ENCODE peak calls at places on chromosomes 13 and 19, in six cellular contexts. One of them, this sample, is unnamed.

GRCh38 chr13:83815598-83815997 is 66.7 kb downstream of the SLITRK1 start:
- DNase-seq in activated T-cell treated with anti-CD3 and anti-CD28 coated beads, Interleukin-2, amount 50 U/mL, for 72 hours: no peak
- DNase-seq in activated CD8-positive, alpha-beta memory T cell treated with anti-CD3 and anti-CD28 coated beads for 1 hour: no peak
- DNase-seq in HEK293T: no peak
- DNase-seq in osteocyte: no peak
- DNase-seq in HFF-Myc: no peak
- DNase-seq in this sample: no peak

GRCh38 chr13:114064516-114065140 is 67.8 kb downstream of the RASA3 start:
- DNase-seq in activated T-cell treated with anti-CD3 and anti-CD28 coated beads, Interleukin-2, amount 50 U/mL, for 72 hours: no peak
- DNase-seq in activated CD8-positive, alpha-beta memory T cell treated with anti-CD3 and anti-CD28 coated beads for 1 hour: no peak
- DNase-seq in HEK293T: no peak
- DNase-seq in osteocyte: no peak
- DNase-seq in HFF-Myc: peak; percentile 15
- DNase-seq in this sample: no peak

GRCh38 chr13:98411617-98412310 is 165.1 kb downstream of the STK24 start:
- DNase-seq in activated T-cell treated with anti-CD3 and anti-CD28 coated beads, Interleukin-2, amount 50 U/mL, for 72 hours: no peak
- DNase-seq in activated CD8-positive, alpha-beta memory T cell treated with anti-CD3 and anti-CD28 coated beads for 1 hour: no peak
- DNase-seq in HEK293T: no peak
- DNase-seq in osteocyte: no peak
- DNase-seq in HFF-Myc: no peak
- DNase-seq in this sample: peak; percentile 79

GRCh38 chr13:51920786-51921185 is 59.0 kb downstream of the CCDC70 start:
- DNase-seq in activated T-cell treated with anti-CD3 and anti-CD28 coated beads, Interleukin-2, amount 50 U/mL, for 72 hours: no peak
- DNase-seq in activated CD8-positive, alpha-beta memory T cell treated with anti-CD3 and anti-CD28 coated beads for 1 hour: no peak
- DNase-seq in HEK293T: no peak
- DNase-seq in osteocyte: no peak
- DNase-seq in HFF-Myc: no peak
- DNase-seq in this sample: no peak

GRCh38 chr13:82962422-82962821 is 919.9 kb downstream of the SLITRK1 start:
- DNase-seq in activated T-cell treated with anti-CD3 and anti-CD28 coated beads, Interleukin-2, amount 50 U/mL, for 72 hours: no peak
- DNase-seq in activated CD8-positive, alpha-beta memory T cell treated with anti-CD3 and anti-CD28 coated beads for 1 hour: no peak
- DNase-seq in HEK293T: no peak
- DNase-seq in osteocyte: no peak
- DNase-seq in HFF-Myc: no peak
- DNase-seq in this sample: no peak

GRCh38 chr13:22311734-22312404 is 641.0 kb downstream of the FGF9 start:
- DNase-seq in activated T-cell treated with anti-CD3 and anti-CD28 coated beads, Interleukin-2, amount 50 U/mL, for 72 hours: no peak
- DNase-seq in activated CD8-positive, alpha-beta memory T cell treated with anti-CD3 and anti-CD28 coated beads for 1 hour: no peak
- DNase-seq in HEK293T: no peak
- DNase-seq in osteocyte: no peak
- DNase-seq in HFF-Myc: no peak
- DNase-seq in this sample: no peak

GRCh38 chr19:39405261-39405912 is 1.3 kb upstream of the ZFP36 start:
- DNase-seq in activated T-cell treated with anti-CD3 and anti-CD28 coated beads, Interleukin-2, amount 50 U/mL, for 72 hours: no peak
- DNase-seq in activated CD8-positive, alpha-beta memory T cell treated with anti-CD3 and anti-CD28 coated beads for 1 hour: no peak
- DNase-seq in HEK293T: no peak
- DNase-seq in osteocyte: no peak
- DNase-seq in HFF-Myc: no peak
- DNase-seq in this sample: no peak

GRCh38 chr19:43425567-43426392 is 11.1 kb downstream of the TEX101 start:
- DNase-seq in activated T-cell treated with anti-CD3 and anti-CD28 coated beads, Interleukin-2, amount 50 U/mL, for 72 hours: no peak
- DNase-seq in activated CD8-positive, alpha-beta memory T cell treated with anti-CD3 and anti-CD28 coated beads for 1 hour: no peak
- DNase-seq in HEK293T: peak; percentile 32
- DNase-seq in osteocyte: no peak
- DNase-seq in HFF-Myc: no peak
- DNase-seq in this sample: peak; percentile 81

GRCh38 chr19:17645339-17645963 is 42.7 kb downstream of the UNC13A start:
- DNase-seq in activated T-cell treated with anti-CD3 and anti-CD28 coated beads, Interleukin-2, amount 50 U/mL, for 72 hours: no peak
- DNase-seq in activated CD8-positive, alpha-beta memory T cell treated with anti-CD3 and anti-CD28 coated beads for 1 hour: no peak
- DNase-seq in HEK293T: no peak
- DNase-seq in osteocyte: no peak
- DNase-seq in HFF-Myc: no peak
- DNase-seq in this sample: no peak

GRCh38 chr13:77749481-77749880 is 52.0 kb downstream of the SLAIN1 start:
- DNase-seq in activated T-cell treated with anti-CD3 and anti-CD28 coated beads, Interleukin-2, amount 50 U/mL, for 72 hours: no peak
- DNase-seq in activated CD8-positive, alpha-beta memory T cell treated with anti-CD3 and anti-CD28 coated beads for 1 hour: no peak
- DNase-seq in HEK293T: no peak
- DNase-seq in osteocyte: no peak
- DNase-seq in HFF-Myc: no peak
- DNase-seq in this sample: no peak

GRCh38 chr13:111893071-111893606 is 173.8 kb upstream of the SOX1 start:
- DNase-seq in activated T-cell treated with anti-CD3 and anti-CD28 coated beads, Interleukin-2, amount 50 U/mL, for 72 hours: no peak
- DNase-seq in activated CD8-positive, alpha-beta memory T cell treated with anti-CD3 and anti-CD28 coated beads for 1 hour: no peak
- DNase-seq in HEK293T: peak; percentile 25
- DNase-seq in osteocyte: peak; percentile 86
- DNase-seq in HFF-Myc: no peak
- DNase-seq in this sample: no peak

GRCh38 chr13:50174630-50175029 is 159.4 kb downstream of the KCNRG start:
- DNase-seq in activated T-cell treated with anti-CD3 and anti-CD28 coated beads, Interleukin-2, amount 50 U/mL, for 72 hours: no peak
- DNase-seq in activated CD8-positive, alpha-beta memory T cell treated with anti-CD3 and anti-CD28 coated beads for 1 hour: no peak
- DNase-seq in HEK293T: no peak
- DNase-seq in osteocyte: no peak
- DNase-seq in HFF-Myc: no peak
- DNase-seq in this sample: no peak

GRCh38 chr19:5903054-5903501 is 512 bp downstream of the NDUFA11 start:
- DNase-seq in activated T-cell treated with anti-CD3 and anti-CD28 coated beads, Interleukin-2, amount 50 U/mL, for 72 hours: peak; percentile 19
- DNase-seq in activated CD8-positive, alpha-beta memory T cell treated with anti-CD3 and anti-CD28 coated beads for 1 hour: no peak
- DNase-seq in HEK293T: no peak
- DNase-seq in osteocyte: no peak
- DNase-seq in HFF-Myc: no peak
- DNase-seq in this sample: no peak

GRCh38 chr13:60230593-60230992 is 66.9 kb upstream of the DIAPH3 start:
- DNase-seq in activated T-cell treated with anti-CD3 and anti-CD28 coated beads, Interleukin-2, amount 50 U/mL, for 72 hours: no peak
- DNase-seq in activated CD8-positive, alpha-beta memory T cell treated with anti-CD3 and anti-CD28 coated beads for 1 hour: no peak
- DNase-seq in HEK293T: no peak
- DNase-seq in osteocyte: no peak
- DNase-seq in HFF-Myc: no peak
- DNase-seq in this sample: no peak

GRCh38 chr19:2479556-2480194 is 3.7 kb downstream of the GADD45B start:
- DNase-seq in activated T-cell treated with anti-CD3 and anti-CD28 coated beads, Interleukin-2, amount 50 U/mL, for 72 hours: no peak
- DNase-seq in activated CD8-positive, alpha-beta memory T cell treated with anti-CD3 and anti-CD28 coated beads for 1 hour: no peak
- DNase-seq in HEK293T: no peak
- DNase-seq in osteocyte: no peak
- DNase-seq in HFF-Myc: no peak
- DNase-seq in this sample: no peak

GRCh38 chr19:33280351-33280921 is 21.9 kb downstream of the CEBPA start:
- DNase-seq in activated T-cell treated with anti-CD3 and anti-CD28 coated beads, Interleukin-2, amount 50 U/mL, for 72 hours: peak; percentile 59
- DNase-seq in activated CD8-positive, alpha-beta memory T cell treated with anti-CD3 and anti-CD28 coated beads for 1 hour: no peak
- DNase-seq in HEK293T: no peak
- DNase-seq in osteocyte: no peak
- DNase-seq in HFF-Myc: no peak
- DNase-seq in this sample: no peak

GRCh38 chr13:19910336-19911072 is 47.1 kb upstream of the ZMYM5 start:
- DNase-seq in activated T-cell treated with anti-CD3 and anti-CD28 coated beads, Interleukin-2, amount 50 U/mL, for 72 hours: no peak
- DNase-seq in activated CD8-positive, alpha-beta memory T cell treated with anti-CD3 and anti-CD28 coated beads for 1 hour: no peak
- DNase-seq in HEK293T: no peak
- DNase-seq in osteocyte: no peak
- DNase-seq in HFF-Myc: no peak
- DNase-seq in this sample: no peak

GRCh38 chr13:30934381-30934780 is 1.9 kb downstream of the TEX26 start:
- DNase-seq in activated T-cell treated with anti-CD3 and anti-CD28 coated beads, Interleukin-2, amount 50 U/mL, for 72 hours: no peak
- DNase-seq in activated CD8-positive, alpha-beta memory T cell treated with anti-CD3 and anti-CD28 coated beads for 1 hour: no peak
- DNase-seq in HEK293T: no peak
- DNase-seq in osteocyte: no peak
- DNase-seq in HFF-Myc: no peak
- DNase-seq in this sample: no peak

GRCh38 chr19:50266896-50267295 is 62.3 kb downstream of the KCNC3 start:
- DNase-seq in activated T-cell treated with anti-CD3 and anti-CD28 coated beads, Interleukin-2, amount 50 U/mL, for 72 hours: peak; percentile 55
- DNase-seq in activated CD8-positive, alpha-beta memory T cell treated with anti-CD3 and anti-CD28 coated beads for 1 hour: no peak
- DNase-seq in HEK293T: peak; percentile 56
- DNase-seq in osteocyte: no peak
- DNase-seq in HFF-Myc: no peak
- DNase-seq in this sample: no peak

GRCh38 chr19:3163230-3163886 is 15.2 kb upstream of the S1PR4 start:
- DNase-seq in activated T-cell treated with anti-CD3 and anti-CD28 coated beads, Interleukin-2, amount 50 U/mL, for 72 hours: peak; percentile 74
- DNase-seq in activated CD8-positive, alpha-beta memory T cell treated with anti-CD3 and anti-CD28 coated beads for 1 hour: peak; percentile 54
- DNase-seq in HEK293T: peak; percentile 88
- DNase-seq in osteocyte: peak; percentile 88
- DNase-seq in HFF-Myc: no peak
- DNase-seq in this sample: peak; percentile 53

GRCh38 chr19:13906525-13906904 is 514 bp downstream of the CC2D1A start:
- DNase-seq in activated T-cell treated with anti-CD3 and anti-CD28 coated beads, Interleukin-2, amount 50 U/mL, for 72 hours: no peak
- DNase-seq in activated CD8-positive, alpha-beta memory T cell treated with anti-CD3 and anti-CD28 coated beads for 1 hour: no peak
- DNase-seq in HEK293T: no peak
- DNase-seq in osteocyte: no peak
- DNase-seq in HFF-Myc: no peak
- DNase-seq in this sample: no peak

GRCh38 chr13:31965361-31966066 is 66.1 kb upstream of the FRY start:
- DNase-seq in activated T-cell treated with anti-CD3 and anti-CD28 coated beads, Interleukin-2, amount 50 U/mL, for 72 hours: no peak
- DNase-seq in activated CD8-positive, alpha-beta memory T cell treated with anti-CD3 and anti-CD28 coated beads for 1 hour: no peak
- DNase-seq in HEK293T: no peak
- DNase-seq in osteocyte: no peak
- DNase-seq in HFF-Myc: no peak
- DNase-seq in this sample: no peak

GRCh38 chr19:15374796-15375440 is 4.7 kb downstream of the AKAP8 start:
- DNase-seq in activated T-cell treated with anti-CD3 and anti-CD28 coated beads, Interleukin-2, amount 50 U/mL, for 72 hours: no peak
- DNase-seq in activated CD8-positive, alpha-beta memory T cell treated with anti-CD3 and anti-CD28 coated beads for 1 hour: no peak
- DNase-seq in HEK293T: no peak
- DNase-seq in osteocyte: no peak
- DNase-seq in HFF-Myc: no peak
- DNase-seq in this sample: no peak

GRCh38 chr13:34046457-34046856 is 228.5 kb downstream of the RFC3 start:
- DNase-seq in activated T-cell treated with anti-CD3 and anti-CD28 coated beads, Interleukin-2, amount 50 U/mL, for 72 hours: no peak
- DNase-seq in activated CD8-positive, alpha-beta memory T cell treated with anti-CD3 and anti-CD28 coated beads for 1 hour: no peak
- DNase-seq in HEK293T: no peak
- DNase-seq in osteocyte: no peak
- DNase-seq in HFF-Myc: no peak
- DNase-seq in this sample: no peak

GRCh38 chr13:52847682-52848432 is 583 bp downstream of the PCDH8 start:
- DNase-seq in activated T-cell treated with anti-CD3 and anti-CD28 coated beads, Interleukin-2, amount 50 U/mL, for 72 hours: no peak
- DNase-seq in activated CD8-positive, alpha-beta memory T cell treated with anti-CD3 and anti-CD28 coated beads for 1 hour: no peak
- DNase-seq in HEK293T: no peak
- DNase-seq in osteocyte: no peak
- DNase-seq in HFF-Myc: no peak
- DNase-seq in this sample: no peak

GRCh38 chr19:47266401-47266885 is 8.2 kb upstream of the INAFM1 start:
- DNase-seq in activated T-cell treated with anti-CD3 and anti-CD28 coated beads, Interleukin-2, amount 50 U/mL, for 72 hours: no peak
- DNase-seq in activated CD8-positive, alpha-beta memory T cell treated with anti-CD3 and anti-CD28 coated beads for 1 hour: no peak
- DNase-seq in HEK293T: no peak
- DNase-seq in osteocyte: no peak
- DNase-seq in HFF-Myc: no peak
- DNase-seq in this sample: no peak

GRCh38 chr13:89827552-89827951 is 1519.9 kb upstream of the MIR17HG start:
- DNase-seq in activated T-cell treated with anti-CD3 and anti-CD28 coated beads, Interleukin-2, amount 50 U/mL, for 72 hours: no peak
- DNase-seq in activated CD8-positive, alpha-beta memory T cell treated with anti-CD3 and anti-CD28 coated beads for 1 hour: no peak
- DNase-seq in HEK293T: no peak
- DNase-seq in osteocyte: no peak
- DNase-seq in HFF-Myc: no peak
- DNase-seq in this sample: no peak

GRCh38 chr13:31896427-31896826 is 135.1 kb upstream of the FRY start:
- DNase-seq in activated T-cell treated with anti-CD3 and anti-CD28 coated beads, Interleukin-2, amount 50 U/mL, for 72 hours: no peak
- DNase-seq in activated CD8-positive, alpha-beta memory T cell treated with anti-CD3 and anti-CD28 coated beads for 1 hour: no peak
- DNase-seq in HEK293T: peak; percentile 15
- DNase-seq in osteocyte: no peak
- DNase-seq in HFF-Myc: no peak
- DNase-seq in this sample: no peak

GRCh38 chr13:101757446-101758039 is 305.1 kb downstream of the ITGBL1 start:
- DNase-seq in activated T-cell treated with anti-CD3 and anti-CD28 coated beads, Interleukin-2, amount 50 U/mL, for 72 hours: no peak
- DNase-seq in activated CD8-positive, alpha-beta memory T cell treated with anti-CD3 and anti-CD28 coated beads for 1 hour: no peak
- DNase-seq in HEK293T: peak; percentile 3
- DNase-seq in osteocyte: no peak
- DNase-seq in HFF-Myc: peak; percentile 25
- DNase-seq in this sample: peak; percentile 70

GRCh38 chr19:30061557-30062330 is 119.7 kb downstream of the URI1 start:
- DNase-seq in activated T-cell treated with anti-CD3 and anti-CD28 coated beads, Interleukin-2, amount 50 U/mL, for 72 hours: no peak
- DNase-seq in activated CD8-positive, alpha-beta memory T cell treated with anti-CD3 and anti-CD28 coated beads for 1 hour: no peak
- DNase-seq in HEK293T: peak; percentile 21
- DNase-seq in osteocyte: no peak
- DNase-seq in HFF-Myc: no peak
- DNase-seq in this sample: no peak

GRCh38 chr19:38975861-38976271 is 324 bp upstream of the FBXO17 start:
- DNase-seq in activated T-cell treated with anti-CD3 and anti-CD28 coated beads, Interleukin-2, amount 50 U/mL, for 72 hours: no peak
- DNase-seq in activated CD8-positive, alpha-beta memory T cell treated with anti-CD3 and anti-CD28 coated beads for 1 hour: no peak
- DNase-seq in HEK293T: no peak
- DNase-seq in osteocyte: no peak
- DNase-seq in HFF-Myc: no peak
- DNase-seq in this sample: no peak

GRCh38 chr13:102679449-102680132 is 15.3 kb downstream of the METTL21C start:
- DNase-seq in activated T-cell treated with anti-CD3 and anti-CD28 coated beads, Interleukin-2, amount 50 U/mL, for 72 hours: no peak
- DNase-seq in activated CD8-positive, alpha-beta memory T cell treated with anti-CD3 and anti-CD28 coated beads for 1 hour: no peak
- DNase-seq in HEK293T: no peak
- DNase-seq in osteocyte: no peak
- DNase-seq in HFF-Myc: no peak
- DNase-seq in this sample: no peak

GRCh38 chr19:53389591-53390377 is 5.2 kb upstream of the ZNF765 start:
- DNase-seq in activated T-cell treated with anti-CD3 and anti-CD28 coated beads, Interleukin-2, amount 50 U/mL, for 72 hours: no peak
- DNase-seq in activated CD8-positive, alpha-beta memory T cell treated with anti-CD3 and anti-CD28 coated beads for 1 hour: no peak
- DNase-seq in HEK293T: no peak
- DNase-seq in osteocyte: no peak
- DNase-seq in HFF-Myc: no peak
- DNase-seq in this sample: no peak

GRCh38 chr19:44228318-44228717 is 16.0 kb downstream of the ZNF227 start:
- DNase-seq in activated T-cell treated with anti-CD3 and anti-CD28 coated beads, Interleukin-2, amount 50 U/mL, for 72 hours: no peak
- DNase-seq in activated CD8-positive, alpha-beta memory T cell treated with anti-CD3 and anti-CD28 coated beads for 1 hour: no peak
- DNase-seq in HEK293T: no peak
- DNase-seq in osteocyte: no peak
- DNase-seq in HFF-Myc: no peak
- DNase-seq in this sample: no peak

GRCh38 chr13:109998030-109998429 is 211.6 kb upstream of the IRS2 start:
- DNase-seq in activated T-cell treated with anti-CD3 and anti-CD28 coated beads, Interleukin-2, amount 50 U/mL, for 72 hours: no peak
- DNase-seq in activated CD8-positive, alpha-beta memory T cell treated with anti-CD3 and anti-CD28 coated beads for 1 hour: no peak
- DNase-seq in HEK293T: no peak
- DNase-seq in osteocyte: no peak
- DNase-seq in HFF-Myc: no peak
- DNase-seq in this sample: no peak

GRCh38 chr13:71577127-71577526 is 289.9 kb downstream of the DACH1 start:
- DNase-seq in activated T-cell treated with anti-CD3 and anti-CD28 coated beads, Interleukin-2, amount 50 U/mL, for 72 hours: no peak
- DNase-seq in activated CD8-positive, alpha-beta memory T cell treated with anti-CD3 and anti-CD28 coated beads for 1 hour: no peak
- DNase-seq in HEK293T: no peak
- DNase-seq in osteocyte: no peak
- DNase-seq in HFF-Myc: no peak
- DNase-seq in this sample: no peak

GRCh38 chr13:86282450-86282849 is 483.2 kb upstream of the SLITRK6 start:
- DNase-seq in activated T-cell treated with anti-CD3 and anti-CD28 coated beads, Interleukin-2, amount 50 U/mL, for 72 hours: no peak
- DNase-seq in activated CD8-positive, alpha-beta memory T cell treated with anti-CD3 and anti-CD28 coated beads for 1 hour: no peak
- DNase-seq in HEK293T: no peak
- DNase-seq in osteocyte: no peak
- DNase-seq in HFF-Myc: no peak
- DNase-seq in this sample: no peak

GRCh38 chr19:33689138-33689746 is 67.5 kb downstream of the CHST8 start:
- DNase-seq in activated T-cell treated with anti-CD3 and anti-CD28 coated beads, Interleukin-2, amount 50 U/mL, for 72 hours: no peak
- DNase-seq in activated CD8-positive, alpha-beta memory T cell treated with anti-CD3 and anti-CD28 coated beads for 1 hour: no peak
- DNase-seq in HEK293T: no peak
- DNase-seq in osteocyte: no peak
- DNase-seq in HFF-Myc: no peak
- DNase-seq in this sample: no peak

This sample was measured in Kasumi-1.